ENCODE peak calls at places on chromosomes 16 and 17, in six cellular contexts. One of them, this sample, is unnamed.

GRCh38 chr16:47921535-47921934 is 234.3 kb downstream of the ABCC12 start:
- DNase-seq in neuronal stem cell: no peak
- DNase-seq in astrocyte: no peak
- DNase-seq in hepatocyte: no peak
- DNase-seq in SJSA1: no peak
- DNase-seq in A549: no peak
- DNase-seq in this sample: no peak

GRCh38 chr17:76740329-76741118 is 2.6 kb downstream of the MFSD11 start:
- DNase-seq in neuronal stem cell: no peak
- DNase-seq in astrocyte: no peak
- DNase-seq in hepatocyte: no peak
- DNase-seq in SJSA1: no peak
- DNase-seq in A549: no peak
- DNase-seq in this sample: no peak

GRCh38 chr16:65095090-65095728 is 26.7 kb downstream of the CDH11 start:
- DNase-seq in neuronal stem cell: no peak
- DNase-seq in astrocyte: no peak
- DNase-seq in hepatocyte: no peak
- DNase-seq in SJSA1: no peak
- DNase-seq in A549: no peak
- DNase-seq in this sample: no peak

GRCh38 chr17:37293770-37294169 is 82.0 kb upstream of the C17orf78 start:
- DNase-seq in neuronal stem cell: no peak
- DNase-seq in astrocyte: no peak
- DNase-seq in hepatocyte: no peak
- DNase-seq in SJSA1: no peak
- DNase-seq in A549: no peak
- DNase-seq in this sample: no peak

GRCh38 chr16:4514606-4515005 is 24.0 kb downstream of the CDIP1 start:
- DNase-seq in neuronal stem cell: no peak
- DNase-seq in astrocyte: no peak
- DNase-seq in hepatocyte: no peak
- DNase-seq in SJSA1: no peak
- DNase-seq in A549: no peak
- DNase-seq in this sample: no peak

GRCh38 chr16:79077391-79077790 is 523.1 kb downstream of the MAF start:
- DNase-seq in neuronal stem cell: no peak
- DNase-seq in astrocyte: no peak
- DNase-seq in hepatocyte: no peak
- DNase-seq in SJSA1: no peak
- DNase-seq in A549: no peak
- DNase-seq in this sample: no peak

GRCh38 chr16:27742333-27742732 is 192.4 kb downstream of the KATNIP start:
- DNase-seq in neuronal stem cell: no peak
- DNase-seq in astrocyte: no peak
- DNase-seq in hepatocyte: no peak
- DNase-seq in SJSA1: no peak
- DNase-seq in A549: no peak
- DNase-seq in this sample: no peak

GRCh38 chr17:74646231-74646630 is 22.7 kb upstream of the CD300E start:
- DNase-seq in neuronal stem cell: no peak
- DNase-seq in astrocyte: no peak
- DNase-seq in hepatocyte: no peak
- DNase-seq in SJSA1: no peak
- DNase-seq in A549: peak; percentile 74
- DNase-seq in this sample: no peak

GRCh38 chr17:81517339-81518112 is 4.9 kb upstream of the ACTG1 start:
- DNase-seq in neuronal stem cell: no peak
- DNase-seq in astrocyte: no peak
- DNase-seq in hepatocyte: no peak
- DNase-seq in SJSA1: no peak
- DNase-seq in A549: no peak
- DNase-seq in this sample: no peak

GRCh38 chr16:88306860-88307545 is 75.8 kb upstream of the ZNF469 start:
- DNase-seq in neuronal stem cell: no peak
- DNase-seq in astrocyte: peak; percentile 99
- DNase-seq in hepatocyte: peak; percentile 64
- DNase-seq in SJSA1: peak; percentile 93
- DNase-seq in A549: no peak
- DNase-seq in this sample: no peak

GRCh38 chr17:16534236-16534635 is 34.8 kb downstream of the ZNF287 start:
- DNase-seq in neuronal stem cell: no peak
- DNase-seq in astrocyte: peak; percentile 23
- DNase-seq in hepatocyte: no peak
- DNase-seq in SJSA1: no peak
- DNase-seq in A549: no peak
- DNase-seq in this sample: no peak

GRCh38 chr17:337866-338265 is 14.7 kb downstream of the RPH3AL start:
- DNase-seq in neuronal stem cell: no peak
- DNase-seq in astrocyte: no peak
- DNase-seq in hepatocyte: no peak
- DNase-seq in SJSA1: no peak
- DNase-seq in A549: no peak
- DNase-seq in this sample: peak; percentile 4

GRCh38 chr17:39225974-39226683 is 384 bp upstream of the STAC2 start:
- DNase-seq in neuronal stem cell: peak; percentile 91
- DNase-seq in astrocyte: no peak
- DNase-seq in hepatocyte: peak; percentile 76
- DNase-seq in SJSA1: peak; percentile 75
- DNase-seq in A549: peak; percentile 91
- DNase-seq in this sample: peak; percentile 89

GRCh38 chr16:29899516-29900101 is at the start of gene SEZ6L2:
- DNase-seq in neuronal stem cell: peak; percentile 84
- DNase-seq in astrocyte: peak; percentile 88
- DNase-seq in hepatocyte: peak; percentile 95
- DNase-seq in SJSA1: peak; percentile 93
- DNase-seq in A549: peak; percentile 89
- DNase-seq in this sample: peak; percentile 94

GRCh38 chr17:9522074-9522473 is 53.5 kb downstream of the STX8 start:
- DNase-seq in neuronal stem cell: peak; percentile 40
- DNase-seq in astrocyte: peak; percentile 39
- DNase-seq in hepatocyte: peak; percentile 62
- DNase-seq in SJSA1: peak; percentile 53
- DNase-seq in A549: peak; percentile 31
- DNase-seq in this sample: peak; percentile 20

GRCh38 chr16:77920984-77921383 is 101.4 kb upstream of the CLEC3A start:
- DNase-seq in neuronal stem cell: no peak
- DNase-seq in astrocyte: no peak
- DNase-seq in hepatocyte: no peak
- DNase-seq in SJSA1: no peak
- DNase-seq in A549: no peak
- DNase-seq in this sample: no peak

GRCh38 chr17:72387487-72387886 is 266.7 kb downstream of the SOX9 start:
- DNase-seq in neuronal stem cell: no peak
- DNase-seq in astrocyte: peak; percentile 96
- DNase-seq in hepatocyte: peak; percentile 57
- DNase-seq in SJSA1: peak; percentile 79
- DNase-seq in A549: no peak
- DNase-seq in this sample: no peak

GRCh38 chr17:40091691-40092397 is 8.5 kb downstream of the NR1D1 start:
- DNase-seq in neuronal stem cell: no peak
- DNase-seq in astrocyte: no peak
- DNase-seq in hepatocyte: peak; percentile 40
- DNase-seq in SJSA1: no peak
- DNase-seq in A549: no peak
- DNase-seq in this sample: no peak

GRCh38 chr16:24993722-24994686 is 21.2 kb downstream of the ARHGAP17 start:
- DNase-seq in neuronal stem cell: no peak
- DNase-seq in astrocyte: peak; percentile 96
- DNase-seq in hepatocyte: peak; percentile 66
- DNase-seq in SJSA1: peak; percentile 79
- DNase-seq in A549: peak; percentile 78
- DNase-seq in this sample: no peak

GRCh38 chr17:63222655-63223054 is 223.5 kb downstream of the CYB561 start:
- DNase-seq in neuronal stem cell: no peak
- DNase-seq in astrocyte: peak; percentile 8
- DNase-seq in hepatocyte: no peak
- DNase-seq in SJSA1: no peak
- DNase-seq in A549: no peak
- DNase-seq in this sample: no peak

GRCh38 chr17:7404737-7405412 is 978 bp upstream of the TMEM256 start:
- DNase-seq in neuronal stem cell: peak; percentile 74
- DNase-seq in astrocyte: no peak
- DNase-seq in hepatocyte: no peak
- DNase-seq in SJSA1: peak; percentile 59
- DNase-seq in A549: peak; percentile 56
- DNase-seq in this sample: no peak

GRCh38 chr16:35747658-35748455 is 2288.4 kb downstream of the TP53TG3F start:
- DNase-seq in neuronal stem cell: no peak
- DNase-seq in astrocyte: no peak
- DNase-seq in hepatocyte: no peak
- DNase-seq in SJSA1: no peak
- DNase-seq in A549: no peak
- DNase-seq in this sample: no peak
- H3K9me3 ChIP-seq in neuronal stem cell: no peaks in the 10 kb centered on the region
- H3K9me3 ChIP-seq in astrocyte: no peaks in the 10 kb centered on the region
- H3K9me3 ChIP-seq in hepatocyte: no peaks in the 10 kb centered on the region
- H3K9me3 ChIP-seq in SJSA1: no peaks in the 10 kb centered on the region
- H3K9me3 ChIP-seq in A549: no peaks in the 10 kb centered on the region
- H3K9me3 ChIP-seq in this sample: no peaks in the 10 kb centered on the region

DNA sequence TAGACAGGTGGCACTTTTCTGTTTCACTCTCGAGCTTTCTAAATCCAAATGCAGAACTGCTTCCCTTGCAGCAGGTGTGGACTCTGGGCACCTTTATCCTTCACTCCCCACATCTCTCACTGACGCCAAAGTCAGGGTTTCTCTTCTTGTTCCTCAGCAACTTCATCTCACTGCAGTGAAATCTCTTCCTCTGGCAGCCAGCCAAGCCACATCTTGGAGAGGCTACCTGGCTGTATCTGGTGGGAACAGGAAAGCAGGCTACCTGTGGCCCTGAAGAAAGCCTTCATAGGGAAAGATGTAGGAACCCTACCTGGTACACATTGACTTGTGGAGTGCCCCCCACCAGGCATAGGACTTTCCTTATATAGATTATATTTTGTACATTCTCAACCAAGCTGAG is 159.1 kb downstream of the UTP18 start:
- DNase-seq in neuronal stem cell: no peak
- DNase-seq in astrocyte: no peak
- DNase-seq in hepatocyte: no peak
- DNase-seq in SJSA1: no peak
- DNase-seq in A549: no peak
- DNase-seq in this sample: no peak
- H3K4me1 ChIP-seq in neuronal stem cell: no peaks in the 10 kb centered on the region
- H3K4me1 ChIP-seq in astrocyte: no peaks in the 10 kb centered on the region
- H3K4me1 ChIP-seq in hepatocyte: no peaks in the 10 kb centered on the region
- H3K4me1 ChIP-seq in SJSA1: no peaks in the 10 kb centered on the region
- H3K4me1 ChIP-seq in A549: peaks cover 26% of the 10 kb centered on the region
- H3K4me1 ChIP-seq in this sample: no peaks in the 10 kb centered on the region

DNA sequence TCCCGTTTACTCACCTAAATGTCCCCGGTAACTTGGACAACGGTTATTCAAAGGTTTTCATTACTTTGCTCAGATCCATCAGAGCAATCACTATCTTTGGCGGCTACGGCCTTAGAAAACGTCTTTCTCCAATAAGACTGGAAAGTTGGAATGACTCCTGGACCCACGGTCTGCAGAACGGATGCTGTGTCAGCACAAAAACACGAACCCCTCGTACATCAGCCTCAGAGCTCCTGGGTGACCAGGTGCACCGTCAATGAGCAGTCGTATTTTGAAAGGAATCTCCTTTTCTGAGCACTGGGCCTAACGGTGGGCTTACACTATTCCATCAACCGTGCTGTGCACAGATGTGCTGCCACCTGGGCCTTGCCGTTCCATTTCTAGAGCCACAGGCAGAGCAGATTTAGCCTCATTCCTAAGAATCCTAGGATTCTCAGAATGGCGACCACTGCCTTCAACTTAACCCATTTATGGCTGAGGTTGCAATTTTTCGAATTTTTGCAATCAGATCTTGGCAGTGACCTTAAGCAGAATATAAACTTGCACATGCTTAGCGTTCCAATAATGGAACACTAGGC is 110.8 kb upstream of the ZNF750 start:
- DNase-seq in neuronal stem cell: no peak
- DNase-seq in astrocyte: no peak
- DNase-seq in hepatocyte: no peak
- DNase-seq in SJSA1: no peak
- DNase-seq in A549: no peak
- DNase-seq in this sample: no peak
- H3K9me3 ChIP-seq in neuronal stem cell: peaks cover 78% of the 10 kb centered on the region
- H3K9me3 ChIP-seq in astrocyte: peaks cover 9% of the 10 kb centered on the region
- H3K9me3 ChIP-seq in hepatocyte: peaks cover 22% of the 10 kb centered on the region
- H3K9me3 ChIP-seq in SJSA1: peaks cover 19% of the 10 kb centered on the region
- H3K9me3 ChIP-seq in A549: peaks cover 95% of the 10 kb centered on the region
- H3K9me3 ChIP-seq in this sample: peaks cover 12% of the 10 kb centered on the region

DNA sequence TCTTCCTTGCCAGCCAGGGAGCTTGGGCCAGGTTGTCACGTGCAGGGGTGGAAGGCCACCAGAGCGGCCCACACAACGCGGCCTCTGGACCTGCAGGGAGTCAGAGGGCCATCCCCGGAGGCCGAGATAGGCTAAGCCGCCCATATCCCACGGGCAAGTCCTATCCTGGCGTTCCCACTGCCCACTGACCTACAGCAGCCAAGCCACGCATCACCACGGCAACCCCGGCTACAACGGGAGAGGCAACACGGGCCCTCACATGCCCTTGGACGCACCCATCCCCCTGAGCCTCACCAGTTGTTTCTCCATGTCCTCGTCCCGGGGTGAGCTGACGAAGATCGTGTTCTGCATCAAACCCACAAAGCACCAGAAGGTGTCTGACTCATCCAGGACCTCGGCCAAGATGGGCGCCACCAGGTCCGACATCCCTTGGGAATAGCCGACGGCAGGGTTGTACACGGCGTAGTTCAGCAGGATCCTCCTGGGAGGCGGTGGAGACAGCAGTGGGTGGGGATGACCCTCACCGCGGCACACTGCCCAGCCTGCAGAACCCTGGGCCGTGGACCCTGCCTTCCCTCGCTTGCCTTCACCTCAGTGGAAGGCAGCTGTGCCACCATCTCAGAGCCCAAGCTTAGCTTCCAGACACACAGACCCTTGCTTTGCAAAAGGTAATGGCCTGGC is 88.2 kb downstream of the TBC1D16 start:
- DNase-seq in neuronal stem cell: no peak
- DNase-seq in astrocyte: peak; percentile 96
- DNase-seq in hepatocyte: no peak
- DNase-seq in SJSA1: peak; percentile 76
- DNase-seq in A549: no peak
- DNase-seq in this sample: peak; percentile 8
- H3K4me1 ChIP-seq in neuronal stem cell: peaks cover 31% of the 10 kb centered on the region
- H3K4me1 ChIP-seq in astrocyte: peaks cover 46% of the 10 kb centered on the region
- H3K4me1 ChIP-seq in hepatocyte: peaks cover 33% of the 10 kb centered on the region
- H3K4me1 ChIP-seq in SJSA1: peaks cover 61% of the 10 kb centered on the region
- H3K4me1 ChIP-seq in A549: no peaks in the 10 kb centered on the region
- H3K4me1 ChIP-seq in this sample: peaks cover 42% of the 10 kb centered on the region

DNA sequence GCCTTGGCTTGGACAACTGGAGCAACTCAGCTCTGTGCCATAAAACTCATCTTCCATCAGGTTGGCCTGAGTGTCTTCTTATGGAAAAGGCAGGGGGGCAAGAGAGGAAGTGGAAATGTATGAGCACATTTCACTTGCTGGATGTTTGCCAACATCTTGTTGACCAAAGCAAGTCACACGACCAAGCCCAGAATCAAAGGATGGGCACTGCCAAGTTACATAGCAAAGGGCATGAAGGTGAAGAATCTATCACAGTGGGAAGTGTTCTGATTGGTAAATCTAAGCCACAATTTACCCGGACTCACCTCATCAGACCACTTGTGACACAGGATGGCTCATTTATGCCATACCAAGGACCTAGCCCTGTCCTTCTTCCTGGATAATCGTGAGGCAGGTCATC is 310.5 kb upstream of the IRX5 start:
- DNase-seq in neuronal stem cell: no peak
- DNase-seq in astrocyte: no peak
- DNase-seq in hepatocyte: no peak
- DNase-seq in SJSA1: no peak
- DNase-seq in A549: no peak
- DNase-seq in this sample: no peak
- H3K9me3 ChIP-seq in neuronal stem cell: peaks cover 6% of the 10 kb centered on the region
- H3K9me3 ChIP-seq in astrocyte: no peaks in the 10 kb centered on the region
- H3K9me3 ChIP-seq in hepatocyte: no peaks in the 10 kb centered on the region
- H3K9me3 ChIP-seq in SJSA1: no peaks in the 10 kb centered on the region
- H3K9me3 ChIP-seq in A549: no peaks in the 10 kb centered on the region
- H3K9me3 ChIP-seq in this sample: no peaks in the 10 kb centered on the region

This sample was measured in HAP-1.